ENCODE peak calls at places on chromosome 3, in eight cellular contexts. H is mammary epithelial cell; N is GM12865; D is HEK293T; S is activated CD4-positive, alpha-beta T cell treated with anti-CD3 and anti-CD28 coated beads, Interleukin-2, amount 50 U/mL, for 4 hours; X is SJSA1; F is HAP-1; K is EL. W is an unnamed sample.

GRCh38 chr3:126300761-126301481 is 56.3 kb downstream of the KLF15 start:
- DNase-seq in H (no peak), N (no peak), D (no peak), S (no peak), X (peak), F (no peak), K (peak), W (no peak)

GRCh38 chr3:12484983-12485327 is 675 bp downstream of the TSEN2 start:
- DNase-seq in H (no peak), N (no peak), D (no peak), S (no peak), X (no peak), F (no peak), K (no peak), W (no peak)

GRCh38 chr3:186516645-186517044 is 27.5 kb downstream of the CRYGS start:
- DNase-seq in H (no peak), N (no peak), D (no peak), S (no peak), X (no peak), F (no peak), K (no peak), W (no peak)

GRCh38 chr3:52848617-52849016 is 13.8 kb upstream of the MUSTN1 start:
- DNase-seq in H (peak), N (no peak), D (no peak), S (no peak), X (no peak), F (no peak), K (peak), W (peak)

GRCh38 chr3:129061888-129062834 is 1.6 kb downstream of the GP9 start:
- DNase-seq in H (no peak), N (no peak), D (no peak), S (no peak), X (no peak), F (no peak), K (no peak), W (no peak)

GRCh38 chr3:16548721-16549120 is 35.2 kb upstream of the RFTN1 start:
- DNase-seq in H (peak), N (no peak), D (no peak), S (no peak), X (peak), F (no peak), K (peak), W (no peak)

GRCh38 chr3:170470063-170471006 is 51.7 kb downstream of the CLDN11 start:
- DNase-seq in H (no peak), N (no peak), D (no peak), S (no peak), X (no peak), F (no peak), K (no peak), W (peak)

GRCh38 chr3:148036331-148036881 is 627.2 kb downstream of the ZIC1 start:
- DNase-seq in H (no peak), N (no peak), D (no peak), S (no peak), X (no peak), F (no peak), K (peak), W (no peak)

GRCh38 chr3:169668957-169669681 is 5.6 kb upstream of the MECOM start:
- DNase-seq in H (peak), N (peak), D (peak), S (no peak), X (no peak), F (peak), K (peak), W (no peak)

GRCh38 chr3:59578129-59578528 is 528.3 kb upstream of the CFAP20DC start:
- DNase-seq in H (peak), N (no peak), D (no peak), S (no peak), X (no peak), F (no peak), K (no peak), W (no peak)

GRCh38 chr3:107367353-107367752 is 9.9 kb upstream of the CCDC54 start:
- DNase-seq in H (peak), N (no peak), D (no peak), S (no peak), X (peak), F (no peak), K (peak), W (peak)

GRCh38 chr3:171812811-171813210 is 2.5 kb upstream of the PLD1 start:
- DNase-seq in H (no peak), N (no peak), D (no peak), S (no peak), X (no peak), F (no peak), K (no peak), W (no peak)

GRCh38 chr3:65616563-65616962 is 422.2 kb downstream of the MAGI1 start:
- DNase-seq in H (no peak), N (no peak), D (no peak), S (no peak), X (no peak), F (no peak), K (no peak), W (no peak)

GRCh38 chr3:55540579-55540978 is 53.5 kb upstream of the WNT5A start:
- DNase-seq in H (no peak), N (no peak), D (no peak), S (no peak), X (no peak), F (peak), K (no peak), W (no peak)

GRCh38 chr3:184616416-184616815 is 54.8 kb downstream of the EPHB3 start:
- DNase-seq in H (no peak), N (no peak), D (no peak), S (no peak), X (no peak), F (no peak), K (no peak), W (no peak)

W was measured in skeletal muscle cell.